ENCODE peak calls at places on chromosomes 13 and 19, in nine cellular contexts. One of them, this sample, is unnamed.

GRCh38 chr13:39776439-39776838 is 121.0 kb downstream of the COG6 start:
- DNase-seq in brain microvascular endothelial cell: peak
- DNase-seq in adrenal gland: no peak
- DNase-seq in B cell: no peak
- DNase-seq in DND-41: no peak
- DNase-seq in A673: no peak
- DNase-seq in central memory CD4-positive, alpha-beta T cell: no peak
- DNase-seq in AML-193: no peak
- DNase-seq in nephron progenitor cell: no peak
- DNase-seq in this sample: peak

GRCh38 chr19:2381151-2381822 is 21.2 kb downstream of the TMPRSS9 start:
- DNase-seq in adrenal gland: no peak
- DNase-seq in AML-193: no peak
- DNase-seq in central memory CD4-positive, alpha-beta T cell: no peak
- DNase-seq in A673: no peak
- DNase-seq in nephron progenitor cell: peak
- DNase-seq in brain microvascular endothelial cell: no peak
- DNase-seq in B cell: no peak
- DNase-seq in DND-41: no peak
- DNase-seq in this sample: no peak

GRCh38 chr19:43372462-43372861 is 19.0 kb downstream of the CD177 start:
- DNase-seq in nephron progenitor cell: no peak
- DNase-seq in central memory CD4-positive, alpha-beta T cell: no peak
- DNase-seq in A673: no peak
- DNase-seq in DND-41: no peak
- DNase-seq in brain microvascular endothelial cell: no peak
- DNase-seq in adrenal gland: no peak
- DNase-seq in AML-193: no peak
- DNase-seq in B cell: no peak
- DNase-seq in this sample: no peak

GRCh38 chr13:32889986-32890565 is 126.1 kb upstream of the KL start:
- DNase-seq in adrenal gland: no peak
- DNase-seq in A673: no peak
- DNase-seq in DND-41: no peak
- DNase-seq in B cell: no peak
- DNase-seq in AML-193: no peak
- DNase-seq in central memory CD4-positive, alpha-beta T cell: no peak
- DNase-seq in brain microvascular endothelial cell: no peak
- DNase-seq in nephron progenitor cell: no peak
- DNase-seq in this sample: no peak

GRCh38 chr13:112443191-112444000 is 67.2 kb downstream of the SPACA7 start:
- DNase-seq in AML-193: no peak
- DNase-seq in brain microvascular endothelial cell: no peak
- DNase-seq in A673: peak
- DNase-seq in B cell: no peak
- DNase-seq in adrenal gland: no peak
- DNase-seq in nephron progenitor cell: peak
- DNase-seq in central memory CD4-positive, alpha-beta T cell: no peak
- DNase-seq in DND-41: no peak
- DNase-seq in this sample: no peak

GRCh38 chr13:102234618-102235017 is 167.2 kb downstream of the FGF14 start:
- DNase-seq in nephron progenitor cell: no peak
- DNase-seq in DND-41: no peak
- DNase-seq in B cell: no peak
- DNase-seq in brain microvascular endothelial cell: no peak
- DNase-seq in AML-193: no peak
- DNase-seq in adrenal gland: no peak
- DNase-seq in central memory CD4-positive, alpha-beta T cell: no peak
- DNase-seq in A673: no peak
- DNase-seq in this sample: no peak

GRCh38 chr19:53947624-53948023 is 15.1 kb upstream of the CACNG8 start:
- DNase-seq in central memory CD4-positive, alpha-beta T cell: no peak
- DNase-seq in B cell: no peak
- DNase-seq in AML-193: no peak
- DNase-seq in DND-41: no peak
- DNase-seq in adrenal gland: no peak
- DNase-seq in A673: peak
- DNase-seq in brain microvascular endothelial cell: no peak
- DNase-seq in nephron progenitor cell: no peak
- DNase-seq in this sample: no peak

GRCh38 chr19:3366761-3367571 is 583 bp downstream of the NFIC start:
- DNase-seq in adrenal gland: peak
- DNase-seq in nephron progenitor cell: peak
- DNase-seq in B cell: peak
- DNase-seq in DND-41: peak
- DNase-seq in brain microvascular endothelial cell: no peak
- DNase-seq in A673: peak
- DNase-seq in AML-193: peak
- DNase-seq in central memory CD4-positive, alpha-beta T cell: no peak
- DNase-seq in this sample: peak

GRCh38 chr19:2016041-2016807 is 710 bp upstream of the BTBD2 start:
- DNase-seq in brain microvascular endothelial cell: peak
- DNase-seq in DND-41: peak
- DNase-seq in B cell: peak
- DNase-seq in adrenal gland: peak
- DNase-seq in A673: peak
- DNase-seq in nephron progenitor cell: peak
- DNase-seq in AML-193: peak
- DNase-seq in central memory CD4-positive, alpha-beta T cell: peak
- DNase-seq in this sample: peak

GRCh38 chr19:6556480-6556879 is 25.7 kb downstream of the TNFSF9 start:
- DNase-seq in central memory CD4-positive, alpha-beta T cell: no peak
- DNase-seq in nephron progenitor cell: no peak
- DNase-seq in A673: no peak
- DNase-seq in DND-41: no peak
- DNase-seq in brain microvascular endothelial cell: peak
- DNase-seq in B cell: no peak
- DNase-seq in AML-193: no peak
- DNase-seq in adrenal gland: no peak
- DNase-seq in this sample: no peak

GRCh38 chr13:98171806-98172569 is 5.1 kb downstream of the RNF113B start:
- DNase-seq in central memory CD4-positive, alpha-beta T cell: no peak
- DNase-seq in adrenal gland: peak
- DNase-seq in A673: peak
- DNase-seq in brain microvascular endothelial cell: peak
- DNase-seq in B cell: no peak
- DNase-seq in nephron progenitor cell: peak
- DNase-seq in AML-193: no peak
- DNase-seq in DND-41: no peak
- DNase-seq in this sample: no peak

GRCh38 chr19:44707794-44708193 is 8.8 kb downstream of the CEACAM16 start:
- DNase-seq in A673: no peak
- DNase-seq in DND-41: no peak
- DNase-seq in nephron progenitor cell: no peak
- DNase-seq in brain microvascular endothelial cell: no peak
- DNase-seq in adrenal gland: no peak
- DNase-seq in central memory CD4-positive, alpha-beta T cell: no peak
- DNase-seq in B cell: no peak
- DNase-seq in AML-193: no peak
- DNase-seq in this sample: no peak

GRCh38 chr19:35742121-35742724 is at the start of gene IGFLR1:
- DNase-seq in AML-193: peak
- DNase-seq in DND-41: no peak
- DNase-seq in B cell: peak
- DNase-seq in central memory CD4-positive, alpha-beta T cell: peak
- DNase-seq in A673: no peak
- DNase-seq in nephron progenitor cell: no peak
- DNase-seq in adrenal gland: peak
- DNase-seq in brain microvascular endothelial cell: no peak
- DNase-seq in this sample: peak

GRCh38 chr19:47377208-47377701 is 28.1 kb downstream of the DHX34 start:
- DNase-seq in central memory CD4-positive, alpha-beta T cell: no peak
- DNase-seq in DND-41: no peak
- DNase-seq in brain microvascular endothelial cell: no peak
- DNase-seq in adrenal gland: peak
- DNase-seq in A673: no peak
- DNase-seq in AML-193: no peak
- DNase-seq in nephron progenitor cell: no peak
- DNase-seq in B cell: peak
- DNase-seq in this sample: no peak

GRCh38 chr19:18385675-18386542 is at the start of gene GDF15:
- DNase-seq in B cell: no peak
- DNase-seq in A673: peak
- DNase-seq in AML-193: no peak
- DNase-seq in brain microvascular endothelial cell: peak
- DNase-seq in central memory CD4-positive, alpha-beta T cell: no peak
- DNase-seq in DND-41: no peak
- DNase-seq in adrenal gland: peak
- DNase-seq in nephron progenitor cell: peak
- DNase-seq in this sample: peak

GRCh38 chr19:16402076-16402475 is 69.7 kb downstream of the EPS15L1 start:
- DNase-seq in nephron progenitor cell: no peak
- DNase-seq in B cell: no peak
- DNase-seq in central memory CD4-positive, alpha-beta T cell: no peak
- DNase-seq in adrenal gland: no peak
- DNase-seq in brain microvascular endothelial cell: no peak
- DNase-seq in A673: no peak
- DNase-seq in DND-41: no peak
- DNase-seq in AML-193: no peak
- DNase-seq in this sample: no peak

GRCh38 chr13:42729857-42730402 is 51.5 kb upstream of the FAM216B start:
- DNase-seq in A673: no peak
- DNase-seq in adrenal gland: no peak
- DNase-seq in nephron progenitor cell: no peak
- DNase-seq in AML-193: no peak
- DNase-seq in DND-41: no peak
- DNase-seq in B cell: no peak
- DNase-seq in brain microvascular endothelial cell: no peak
- DNase-seq in central memory CD4-positive, alpha-beta T cell: no peak
- DNase-seq in this sample: no peak

GRCh38 chr13:113058129-113058987 is 47.2 kb upstream of the F7 start:
- DNase-seq in nephron progenitor cell: no peak
- DNase-seq in A673: no peak
- DNase-seq in central memory CD4-positive, alpha-beta T cell: no peak
- DNase-seq in AML-193: no peak
- DNase-seq in DND-41: no peak
- DNase-seq in brain microvascular endothelial cell: no peak
- DNase-seq in adrenal gland: no peak
- DNase-seq in B cell: no peak
- DNase-seq in this sample: no peak

GRCh38 chr19:47725759-47726401 is 12.7 kb downstream of the EHD2 start:
- DNase-seq in A673: no peak
- DNase-seq in B cell: no peak
- DNase-seq in DND-41: no peak
- DNase-seq in brain microvascular endothelial cell: no peak
- DNase-seq in central memory CD4-positive, alpha-beta T cell: no peak
- DNase-seq in nephron progenitor cell: no peak
- DNase-seq in adrenal gland: no peak
- DNase-seq in AML-193: no peak
- DNase-seq in this sample: no peak

GRCh38 chr19:3075605-3076431 is 13.5 kb upstream of the TLE5 start:
- DNase-seq in adrenal gland: peak
- DNase-seq in central memory CD4-positive, alpha-beta T cell: peak
- DNase-seq in nephron progenitor cell: peak
- DNase-seq in AML-193: peak
- DNase-seq in DND-41: peak
- DNase-seq in B cell: peak
- DNase-seq in A673: peak
- DNase-seq in brain microvascular endothelial cell: no peak
- DNase-seq in this sample: peak

GRCh38 chr19:36060430-36060829 is 5.7 kb downstream of the WDR62 start:
- DNase-seq in central memory CD4-positive, alpha-beta T cell: no peak
- DNase-seq in nephron progenitor cell: peak
- DNase-seq in adrenal gland: peak
- DNase-seq in DND-41: peak
- DNase-seq in B cell: no peak
- DNase-seq in brain microvascular endothelial cell: peak
- DNase-seq in AML-193: peak
- DNase-seq in A673: peak
- DNase-seq in this sample: peak

GRCh38 chr19:7456964-7457541 is 31.8 kb downstream of the PEX11G start:
- DNase-seq in AML-193: no peak
- DNase-seq in nephron progenitor cell: no peak
- DNase-seq in A673: no peak
- DNase-seq in B cell: no peak
- DNase-seq in brain microvascular endothelial cell: no peak
- DNase-seq in adrenal gland: no peak
- DNase-seq in central memory CD4-positive, alpha-beta T cell: no peak
- DNase-seq in DND-41: no peak
- DNase-seq in this sample: no peak

GRCh38 chr19:13260883-13261653 is 110.9 kb downstream of the IER2 start:
- DNase-seq in A673: no peak
- DNase-seq in nephron progenitor cell: no peak
- DNase-seq in central memory CD4-positive, alpha-beta T cell: no peak
- DNase-seq in DND-41: no peak
- DNase-seq in brain microvascular endothelial cell: peak
- DNase-seq in B cell: no peak
- DNase-seq in AML-193: no peak
- DNase-seq in adrenal gland: peak
- DNase-seq in this sample: peak

GRCh38 chr13:97107815-97108534 is 113.7 kb upstream of the OXGR1 start:
- DNase-seq in central memory CD4-positive, alpha-beta T cell: no peak
- DNase-seq in DND-41: no peak
- DNase-seq in A673: no peak
- DNase-seq in AML-193: no peak
- DNase-seq in B cell: no peak
- DNase-seq in adrenal gland: no peak
- DNase-seq in nephron progenitor cell: no peak
- DNase-seq in brain microvascular endothelial cell: peak
- DNase-seq in this sample: no peak

GRCh38 chr13:76889254-76889653 is 3.0 kb upstream of the KCTD12 start:
- DNase-seq in central memory CD4-positive, alpha-beta T cell: no peak
- DNase-seq in adrenal gland: no peak
- DNase-seq in B cell: no peak
- DNase-seq in A673: no peak
- DNase-seq in brain microvascular endothelial cell: no peak
- DNase-seq in AML-193: no peak
- DNase-seq in nephron progenitor cell: no peak
- DNase-seq in DND-41: no peak
- DNase-seq in this sample: no peak

GRCh38 chr19:30086916-30087315 is 144.9 kb downstream of the URI1 start:
- DNase-seq in central memory CD4-positive, alpha-beta T cell: no peak
- DNase-seq in nephron progenitor cell: no peak
- DNase-seq in DND-41: no peak
- DNase-seq in A673: no peak
- DNase-seq in AML-193: no peak
- DNase-seq in brain microvascular endothelial cell: no peak
- DNase-seq in adrenal gland: no peak
- DNase-seq in B cell: no peak
- DNase-seq in this sample: no peak